ENCODE peak calls at places on chromosomes 6 and 20, in six cellular contexts. One of them, this sample, is unnamed.

GRCh38 chr6:26213334-26214075 is 126.3 kb downstream of the HFE start:
- DNase-seq in GM20000: no peak
- DNase-seq in nephron progenitor cell: no peak
- DNase-seq in cardiac muscle cell: no peak
- DNase-seq in left lung: no peak
- DNase-seq in upper lobe of right lung: no peak
- DNase-seq in this sample: no peak

GRCh38 chr6:18477301-18477941 is 90.3 kb downstream of the RNF144B start:
- DNase-seq in upper lobe of right lung: no peak
- DNase-seq in GM20000: no peak
- DNase-seq in left lung: no peak
- DNase-seq in nephron progenitor cell: no peak
- DNase-seq in cardiac muscle cell: no peak
- DNase-seq in this sample: no peak

GRCh38 chr20:46176744-46177378 is 58.7 kb downstream of the CD40 start:
- DNase-seq in nephron progenitor cell: no peak
- DNase-seq in upper lobe of right lung: no peak
- DNase-seq in left lung: no peak
- DNase-seq in GM20000: no peak
- DNase-seq in cardiac muscle cell: no peak
- DNase-seq in this sample: no peak

GRCh38 chr20:6468751-6469150 is 298.7 kb upstream of the BMP2 start:
- DNase-seq in upper lobe of right lung: no peak
- DNase-seq in GM20000: no peak
- DNase-seq in left lung: no peak
- DNase-seq in nephron progenitor cell: no peak
- DNase-seq in cardiac muscle cell: no peak
- DNase-seq in this sample: no peak

GRCh38 chr6:38567436-38567835 is 72.3 kb downstream of the BTBD9 start:
- DNase-seq in left lung: peak; percentile 39
- DNase-seq in GM20000: no peak
- DNase-seq in nephron progenitor cell: no peak
- DNase-seq in upper lobe of right lung: no peak
- DNase-seq in cardiac muscle cell: peak; percentile 89
- DNase-seq in this sample: no peak

GRCh38 chr6:12081776-12082175 is 69.7 kb downstream of the HIVEP1 start:
- DNase-seq in cardiac muscle cell: no peak
- DNase-seq in nephron progenitor cell: no peak
- DNase-seq in upper lobe of right lung: no peak
- DNase-seq in left lung: no peak
- DNase-seq in GM20000: no peak
- DNase-seq in this sample: no peak

GRCh38 chr6:23650676-23651075 is 475.3 kb upstream of the NRSN1 start:
- DNase-seq in cardiac muscle cell: no peak
- DNase-seq in GM20000: no peak
- DNase-seq in upper lobe of right lung: no peak
- DNase-seq in nephron progenitor cell: peak; percentile 13
- DNase-seq in left lung: no peak
- DNase-seq in this sample: no peak

GRCh38 chr6:63897952-63898351 is 262.4 kb downstream of the PHF3 start:
- DNase-seq in GM20000: no peak
- DNase-seq in nephron progenitor cell: no peak
- DNase-seq in upper lobe of right lung: no peak
- DNase-seq in cardiac muscle cell: peak; percentile 24
- DNase-seq in left lung: no peak
- DNase-seq in this sample: no peak

GRCh38 chr6:45930419-45931059 is 85.1 kb downstream of the CLIC5 start:
- DNase-seq in cardiac muscle cell: peak; percentile 81
- DNase-seq in upper lobe of right lung: peak; percentile 74
- DNase-seq in left lung: peak; percentile 69
- DNase-seq in GM20000: peak; percentile 62
- DNase-seq in nephron progenitor cell: peak; percentile 79
- DNase-seq in this sample: peak; percentile 69

GRCh38 chr20:32189691-32190607 is 17.6 kb downstream of the PLAGL2 start:
- DNase-seq in left lung: peak; percentile 45
- DNase-seq in upper lobe of right lung: peak; percentile 74
- DNase-seq in cardiac muscle cell: peak; percentile 50
- DNase-seq in GM20000: peak; percentile 64
- DNase-seq in nephron progenitor cell: peak; percentile 86
- DNase-seq in this sample: peak; percentile 63

DNA sequence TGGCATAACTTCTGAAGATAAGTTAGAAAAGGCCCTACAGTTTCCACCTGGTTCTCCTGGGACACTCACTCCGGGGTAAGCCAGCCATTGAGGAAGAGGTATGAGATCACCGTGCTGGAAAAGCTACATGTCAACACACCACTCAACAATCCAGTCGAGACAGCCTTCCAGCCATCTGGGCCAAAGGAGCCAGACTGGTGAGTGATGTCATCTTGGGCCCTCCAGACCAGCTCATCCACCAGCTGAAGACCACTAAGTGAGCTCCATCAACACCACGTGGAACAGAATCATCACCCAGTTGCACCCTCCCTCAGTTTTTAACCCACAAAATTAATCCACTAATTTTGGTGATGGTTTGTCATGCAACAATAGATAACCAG is 32.3 kb upstream of the RSPO4 start:
- DNase-seq in left lung: no peak
- DNase-seq in upper lobe of right lung: no peak
- DNase-seq in GM20000: no peak
- DNase-seq in cardiac muscle cell: no peak
- DNase-seq in nephron progenitor cell: no peak
- DNase-seq in this sample: no peak
- TF ChIP-seq CTCF in left lung: no peak
- TF ChIP-seq CTCF in upper lobe of right lung: no peak
- TF ChIP-seq CTCF in GM20000: no peak
- TF ChIP-seq CTCF in cardiac muscle cell: no peak
- TF ChIP-seq CTCF in nephron progenitor cell: no peak
- TF ChIP-seq CTCF in this sample: no peak

GRCh38 chr6:115728171-115728570 is 332.5 kb downstream of the FRK start:
- DNase-seq in left lung: no peak
- DNase-seq in nephron progenitor cell: no peak
- DNase-seq in cardiac muscle cell: no peak
- DNase-seq in GM20000: no peak
- DNase-seq in upper lobe of right lung: no peak
- DNase-seq in this sample: no peak
- TF ChIP-seq CTCF in left lung: no peak
- TF ChIP-seq CTCF in nephron progenitor cell: no peak
- TF ChIP-seq CTCF in cardiac muscle cell: no peak
- TF ChIP-seq CTCF in GM20000: no peak
- TF ChIP-seq CTCF in upper lobe of right lung: no peak
- TF ChIP-seq CTCF in this sample: no peak

DNA sequence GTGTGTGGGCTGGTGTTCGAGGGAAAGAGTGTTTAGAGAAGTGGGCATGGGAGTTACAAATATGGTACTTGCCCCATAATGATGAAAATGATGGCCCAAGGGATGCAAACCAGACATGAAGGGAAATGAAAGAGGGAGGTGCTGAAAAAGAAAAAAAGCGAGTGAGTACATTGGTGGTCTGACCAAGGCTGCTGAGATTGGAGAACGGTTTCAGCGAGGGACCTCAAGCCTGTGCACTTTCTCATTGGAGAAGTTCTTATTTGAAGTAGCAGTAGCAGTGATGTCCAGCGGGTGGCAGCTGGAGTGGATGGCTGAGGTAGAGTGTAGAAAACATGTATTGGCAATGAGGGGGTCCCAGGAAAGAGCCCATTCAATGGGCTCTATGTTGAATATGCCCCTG is 54.8 kb downstream of the TNFAIP3 start:
- DNase-seq in cardiac muscle cell: no peak
- DNase-seq in upper lobe of right lung: no peak
- DNase-seq in nephron progenitor cell: no peak
- DNase-seq in left lung: no peak
- DNase-seq in GM20000: no peak
- DNase-seq in this sample: no peak
- TF ChIP-seq CTCF in cardiac muscle cell: peak; percentile 17
- TF ChIP-seq CTCF in upper lobe of right lung: peak; percentile 17
- TF ChIP-seq CTCF in nephron progenitor cell: no peak
- TF ChIP-seq CTCF in left lung: no peak
- TF ChIP-seq CTCF in GM20000: no peak
- TF ChIP-seq CTCF in this sample: no peak

GRCh38 chr20:2657241-2657640 is 4.8 kb downstream of the NOP56 start:
- DNase-seq in left lung: no peak
- DNase-seq in cardiac muscle cell: no peak
- DNase-seq in nephron progenitor cell: no peak
- DNase-seq in GM20000: no peak
- DNase-seq in upper lobe of right lung: no peak
- DNase-seq in this sample: no peak

GRCh38 chr20:2655331-2656116 is 3.1 kb downstream of the NOP56 start:
- DNase-seq in GM20000: no peak
- DNase-seq in cardiac muscle cell: no peak
- DNase-seq in nephron progenitor cell: no peak
- DNase-seq in left lung: no peak
- DNase-seq in upper lobe of right lung: no peak
- DNase-seq in this sample: no peak

GRCh38 chr20:2657674-2658073 is 5.2 kb downstream of the NOP56 start:
- DNase-seq in GM20000: no peak
- DNase-seq in nephron progenitor cell: no peak
- DNase-seq in cardiac muscle cell: no peak
- DNase-seq in upper lobe of right lung: no peak
- DNase-seq in left lung: no peak
- DNase-seq in this sample: no peak

GRCh38 chr20:2654831-2655230 is 2.4 kb downstream of the NOP56 start:
- DNase-seq in nephron progenitor cell: no peak
- DNase-seq in cardiac muscle cell: no peak
- DNase-seq in GM20000: no peak
- DNase-seq in left lung: no peak
- DNase-seq in upper lobe of right lung: no peak
- DNase-seq in this sample: no peak

DNA sequence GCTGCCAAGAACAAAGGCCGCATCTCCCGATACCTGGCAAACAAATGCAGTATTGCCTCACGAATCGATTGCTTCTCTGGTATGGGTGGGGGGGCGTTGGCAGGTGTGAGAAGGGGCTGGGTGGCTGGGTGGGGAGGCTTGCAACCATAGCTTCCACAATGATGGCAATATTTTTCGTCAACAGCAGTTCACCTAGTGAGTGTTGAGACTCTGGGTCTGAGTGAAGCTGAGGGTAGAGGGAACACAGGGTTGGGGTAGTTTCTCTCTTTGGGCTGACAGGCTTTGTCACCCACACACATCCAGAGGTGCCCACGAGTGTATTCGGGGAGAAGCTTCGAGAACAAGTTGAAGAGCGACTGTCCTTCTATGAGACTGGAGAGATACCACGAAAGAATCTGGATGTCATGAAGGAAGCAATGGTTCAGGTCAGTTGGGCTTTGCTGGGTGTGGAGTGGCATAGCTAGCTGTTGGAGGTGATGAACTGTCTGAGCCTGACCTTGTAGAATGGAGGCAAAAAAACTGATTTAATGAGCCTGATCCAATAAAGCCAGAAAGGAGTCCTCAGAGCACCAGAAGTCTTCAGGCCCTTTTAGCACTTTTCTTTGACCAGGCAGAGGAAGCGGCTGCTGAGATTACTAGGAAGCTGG is 4.2 kb downstream of the NOP56 start:
- DNase-seq in nephron progenitor cell: no peak
- DNase-seq in upper lobe of right lung: no peak
- DNase-seq in cardiac muscle cell: no peak
- DNase-seq in GM20000: no peak
- DNase-seq in left lung: no peak
- DNase-seq in this sample: no peak
- TF ChIP-seq CTCF in nephron progenitor cell: no peak
- TF ChIP-seq CTCF in upper lobe of right lung: no peak
- TF ChIP-seq CTCF in cardiac muscle cell: no peak
- TF ChIP-seq CTCF in GM20000: no peak
- TF ChIP-seq CTCF in left lung: no peak
- TF ChIP-seq CTCF in this sample: no peak

GRCh38 chr6:42168650-42169049 is 4.5 kb upstream of the GUCA1A start:
- DNase-seq in nephron progenitor cell: no peak
- DNase-seq in upper lobe of right lung: no peak
- DNase-seq in cardiac muscle cell: no peak
- DNase-seq in left lung: no peak
- DNase-seq in GM20000: no peak
- DNase-seq in this sample: no peak
- TF ChIP-seq CTCF in nephron progenitor cell: no peak
- TF ChIP-seq CTCF in upper lobe of right lung: no peak
- TF ChIP-seq CTCF in cardiac muscle cell: peak; percentile 17
- TF ChIP-seq CTCF in left lung: no peak
- TF ChIP-seq CTCF in GM20000: no peak
- TF ChIP-seq CTCF in this sample: no peak

GRCh38 chr6:144090384-144090783 is 5.0 kb downstream of the SF3B5 start:
- DNase-seq in GM20000: no peak
- DNase-seq in nephron progenitor cell: no peak
- DNase-seq in upper lobe of right lung: no peak
- DNase-seq in cardiac muscle cell: no peak
- DNase-seq in left lung: no peak
- DNase-seq in this sample: no peak

GRCh38 chr6:144093236-144093635 is 2.1 kb downstream of the SF3B5 start:
- DNase-seq in upper lobe of right lung: no peak
- DNase-seq in cardiac muscle cell: no peak
- DNase-seq in nephron progenitor cell: no peak
- DNase-seq in GM20000: no peak
- DNase-seq in left lung: no peak
- DNase-seq in this sample: no peak

GRCh38 chr6:144093658-144094057 is 1.7 kb downstream of the SF3B5 start:
- DNase-seq in GM20000: no peak
- DNase-seq in upper lobe of right lung: no peak
- DNase-seq in cardiac muscle cell: no peak
- DNase-seq in nephron progenitor cell: no peak
- DNase-seq in left lung: no peak
- DNase-seq in this sample: no peak

GRCh38 chr6:144083172-144083571 is 12.2 kb downstream of the SF3B5 start:
- DNase-seq in GM20000: no peak
- DNase-seq in left lung: no peak
- DNase-seq in cardiac muscle cell: no peak
- DNase-seq in upper lobe of right lung: no peak
- DNase-seq in nephron progenitor cell: no peak
- DNase-seq in this sample: peak; percentile 31

GRCh38 chr6:144087789-144088426 is 7.5 kb downstream of the SF3B5 start:
- DNase-seq in left lung: no peak
- DNase-seq in upper lobe of right lung: no peak
- DNase-seq in GM20000: peak; percentile 25
- DNase-seq in nephron progenitor cell: no peak
- DNase-seq in cardiac muscle cell: no peak
- DNase-seq in this sample: no peak
- TF ChIP-seq CTCF in left lung: no peak
- TF ChIP-seq CTCF in upper lobe of right lung: no peak
- TF ChIP-seq CTCF in GM20000: no peak
- TF ChIP-seq CTCF in nephron progenitor cell: no peak
- TF ChIP-seq CTCF in cardiac muscle cell: no peak
- TF ChIP-seq CTCF in this sample: no peak

GRCh38 chr20:49484180-49485140 is 2.0 kb upstream of the KCNB1 start:
- DNase-seq in cardiac muscle cell: peak; percentile 86
- DNase-seq in nephron progenitor cell: peak; percentile 89
- DNase-seq in left lung: peak; percentile 55
- DNase-seq in GM20000: peak; percentile 84
- DNase-seq in upper lobe of right lung: peak; percentile 83
- DNase-seq in this sample: peak; percentile 85
- TF ChIP-seq CTCF in cardiac muscle cell: peak; percentile 71
- TF ChIP-seq CTCF in nephron progenitor cell: peak; percentile 50
- TF ChIP-seq CTCF in left lung: peak; percentile 50
- TF ChIP-seq CTCF in GM20000: peak; percentile 60
- TF ChIP-seq CTCF in upper lobe of right lung: peak; percentile 65
- TF ChIP-seq CTCF in this sample: peak; percentile 77

This sample was measured in GM13976.